ENCODE peak calls at places on chromosomes 7 and 10, in seven cellular contexts. F is neuronal stem cell; G is prostate gland; I is CD8-positive, alpha-beta T cell; L is heart left ventricle; W is substantia nigra; Y is CD4-positive, alpha-beta memory T cell. P is an unnamed sample.

GRCh38 chr10:71269301-71270288 is 49.5 kb upstream of the SLC29A3 start:
- DNase-seq in W (no peak), G (no peak), F (peak; percentile 30), Y (no peak), L (peak; percentile 78), I (no peak), P (no peak)

GRCh38 chr7:124780608-124781007 is 15.0 kb upstream of the GPR37 start:
- DNase-seq in W (no peak), G (no peak), I (no peak), Y (no peak), F (no peak), L (no peak), P (no peak)

GRCh38 chr7:40244226-40244625 is 109.4 kb downstream of the SUGCT start:
- DNase-seq in Y (no peak), W (no peak), F (no peak), I (no peak), G (no peak), L (no peak), P (no peak)

GRCh38 chr7:149720372-149721083 is 52.9 kb downstream of the ZNF467 start:
- DNase-seq in L (peak; percentile 93), F (no peak), G (peak; percentile 42), W (peak; percentile 92), Y (no peak), I (no peak), P (no peak)

GRCh38 chr10:119831656-119832055 is 41.0 kb downstream of the MCMBP start:
- DNase-seq in F (no peak), L (no peak), I (no peak), W (no peak), Y (no peak), G (no peak), P (no peak)

GRCh38 chr7:117871401-117871777 is 1.9 kb downstream of the CTTNBP2 start:
- DNase-seq in F (no peak), I (no peak), G (no peak), L (no peak), Y (no peak), W (no peak), P (no peak)

GRCh38 chr10:132162021-132162531 is 24.7 kb upstream of the DPYSL4 start:
- DNase-seq in Y (peak; percentile 29), L (peak; percentile 29), W (no peak), G (no peak), F (no peak), I (no peak), P (no peak)

GRCh38 chr10:2949948-2950354 is 117.4 kb upstream of the PFKP start:
- DNase-seq in G (no peak), L (no peak), W (no peak), F (no peak), Y (no peak), I (no peak), P (no peak)

GRCh38 chr7:159144756-159145543 is at the start of gene VIPR2:
- DNase-seq in I (no peak), G (peak; percentile 33), L (peak; percentile 51), W (peak; percentile 15), Y (no peak), F (peak; percentile 17), P (peak; percentile 3)

GRCh38 chr10:21197006-21197405 is 299.9 kb upstream of the NEBL start:
- DNase-seq in W (no peak), I (no peak), F (no peak), L (no peak), Y (no peak), G (no peak), P (no peak)

GRCh38 chr10:47252093-47252780 is 47.8 kb upstream of the GDF10 start:
- DNase-seq in W (no peak), Y (no peak), F (no peak), I (no peak), L (no peak), G (no peak), P (no peak)

GRCh38 chr10:63630928-63631685 is 109.9 kb downstream of the REEP3 start:
- DNase-seq in Y (no peak), I (no peak), G (no peak), W (no peak), L (no peak), F (no peak), P (no peak)

DNA sequence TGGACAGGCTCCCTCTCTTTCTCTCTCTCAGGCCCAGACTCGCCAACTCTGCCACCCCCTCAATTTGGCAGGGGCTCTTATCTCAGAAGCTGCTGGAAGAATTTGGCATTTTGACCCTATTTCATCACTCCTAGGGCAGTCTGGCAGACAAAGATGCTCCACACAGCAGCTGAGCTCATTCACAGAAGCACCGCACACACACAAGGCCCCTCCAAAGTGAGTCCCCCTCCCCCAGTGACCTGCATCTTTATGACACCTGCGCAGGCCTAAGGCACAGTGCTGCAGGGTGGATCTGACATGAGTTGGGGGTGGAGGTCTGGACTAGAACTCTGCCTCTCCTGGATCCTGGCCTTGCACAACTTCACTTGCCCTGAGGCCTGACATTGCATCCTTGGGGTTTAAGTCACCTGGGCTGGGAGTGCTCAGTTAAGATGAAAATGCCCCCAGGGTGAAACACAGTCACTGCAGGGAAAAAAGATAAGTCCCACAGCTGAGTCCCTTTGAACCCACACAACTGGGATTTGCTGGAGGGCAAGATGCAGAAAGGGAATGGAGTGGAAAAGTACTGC is 41.1 kb upstream of the DUSP5 start:
- DNase-seq in W (no peak), Y (no peak), I (no peak), L (no peak), G (no peak), F (no peak), P (no peak)
- H3K27ac ChIP-seq in W (no peak overlapping the region), Y (no peak overlapping the region), I (no peak overlapping the region), L (no peak overlapping the region), G (no peak overlapping the region), F (no peak overlapping the region), P (no peak overlapping the region)

GRCh38 chr10:6362879-6363278 is 160.1 kb downstream of the PFKFB3 start:
- DNase-seq in G (no peak), F (no peak), Y (no peak), L (no peak), W (no peak), I (no peak), P (no peak)

GRCh38 chr10:6363516-6363915 is 160.8 kb downstream of the PFKFB3 start:
- DNase-seq in Y (no peak), L (no peak), I (no peak), W (no peak), F (no peak), G (no peak), P (no peak)

GRCh38 chr10:6365384-6365783 is 162.7 kb downstream of the PFKFB3 start:
- DNase-seq in G (peak; percentile 56), W (no peak), Y (no peak), L (no peak), I (no peak), F (no peak), P (no peak)

GRCh38 chr10:6364283-6364682 is 161.6 kb downstream of the PFKFB3 start:
- DNase-seq in G (no peak), L (no peak), W (no peak), I (no peak), F (no peak), Y (no peak), P (no peak)

DNA sequence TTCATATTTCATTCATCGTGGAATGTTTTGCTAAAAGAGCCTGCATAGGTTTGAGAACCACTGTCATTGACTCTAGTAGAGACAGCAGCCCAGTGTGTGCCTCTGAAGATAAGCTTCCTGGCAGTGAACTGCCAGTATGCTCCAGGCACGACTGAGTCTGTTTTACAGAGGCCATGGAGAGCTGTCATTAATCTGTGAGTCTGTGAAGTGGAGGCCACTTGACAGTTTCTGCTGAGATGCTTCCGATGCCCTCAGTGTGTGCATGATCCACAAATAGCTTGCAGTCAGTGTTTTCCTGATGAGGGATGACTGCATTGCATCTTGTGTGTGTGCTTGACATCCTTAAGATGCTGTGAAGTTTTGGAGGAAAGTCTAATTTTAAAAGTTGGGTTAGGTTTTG is 162.2 kb downstream of the PFKFB3 start:
- DNase-seq in W (no peak), I (no peak), F (no peak), L (peak; percentile 32), G (no peak), Y (no peak), P (no peak)
- H3K27ac ChIP-seq in W (no peak overlapping the region), I (no peak overlapping the region), F (no peak overlapping the region), L (no peak overlapping the region), G (peak overlapping the region; percentile 53), Y (no peak overlapping the region), P (no peak overlapping the region)

DNA sequence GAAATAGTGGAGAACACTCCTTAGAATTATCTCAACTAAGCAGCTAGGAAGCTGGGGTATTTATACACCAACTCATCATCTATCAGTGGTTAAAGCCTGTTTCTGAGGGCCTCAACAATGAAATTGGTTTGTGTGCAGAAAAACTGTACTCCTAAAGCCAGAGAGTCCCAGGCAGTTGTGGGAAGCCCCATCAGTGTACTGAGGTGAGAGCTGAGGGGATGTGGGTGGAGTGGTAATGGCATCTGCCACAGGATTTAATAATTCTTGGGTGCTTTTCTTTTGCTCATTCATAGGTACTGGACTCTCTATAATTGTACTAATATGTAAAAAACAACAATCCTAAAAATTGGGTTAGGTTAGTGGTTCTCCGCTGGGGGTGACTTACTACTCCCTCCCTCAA is 267.5 kb downstream of the PTEN start:
- DNase-seq in G (no peak), Y (no peak), W (no peak), I (no peak), F (no peak), L (no peak), P (no peak)
- H3K27ac ChIP-seq in G (no peak overlapping the region), Y (no peak overlapping the region), W (no peak overlapping the region), I (no peak overlapping the region), F (no peak overlapping the region), L (no peak overlapping the region), P (no peak overlapping the region)

DNA sequence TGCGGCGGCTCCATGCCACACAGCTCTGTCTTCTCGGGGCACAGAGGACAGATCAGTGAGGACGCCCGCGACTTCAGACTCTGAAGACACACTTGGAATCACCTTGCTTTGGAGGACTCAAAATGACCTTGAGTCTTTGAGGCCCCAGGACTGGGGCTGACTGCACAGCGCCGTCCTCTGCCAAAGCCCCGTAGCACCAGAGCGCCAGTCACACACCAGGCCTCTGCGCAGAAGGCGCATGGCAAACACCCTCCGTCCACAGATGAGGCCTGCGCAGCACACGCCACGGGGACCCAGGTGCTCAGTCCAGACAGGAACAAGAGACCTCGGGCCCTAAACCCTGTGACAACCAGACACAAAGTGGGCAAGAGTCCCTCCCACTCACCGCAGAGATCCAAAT is 134.7 kb downstream of the MAD1L1 start:
- DNase-seq in I (no peak), G (no peak), W (no peak), Y (no peak), F (no peak), L (no peak), P (no peak)
- H3K27ac ChIP-seq in I (no peak overlapping the region), G (no peak overlapping the region), W (no peak overlapping the region), Y (no peak overlapping the region), F (no peak overlapping the region), L (no peak overlapping the region), P (no peak overlapping the region)

GRCh38 chr7:46916581-46916980 is 665.3 kb downstream of the TNS3 start:
- DNase-seq in I (no peak), L (no peak), Y (no peak), F (no peak), W (no peak), G (no peak), P (no peak)
- H3K27ac ChIP-seq in I (no peak overlapping the region), L (no peak overlapping the region), Y (no peak overlapping the region), F (no peak overlapping the region), W (no peak overlapping the region), G (no peak overlapping the region), P (no peak overlapping the region)

GRCh38 chr7:1093916-1094508 is 6.1 kb downstream of the GPER1 start:
- DNase-seq in F (no peak), L (no peak), I (no peak), W (no peak), Y (no peak), G (no peak), P (no peak)
- H3K27ac ChIP-seq in F (no peak overlapping the region), L (no peak overlapping the region), I (no peak overlapping the region), W (no peak overlapping the region), Y (no peak overlapping the region), G (peak overlapping the region; percentile 35), P (no peak overlapping the region)

GRCh38 chr10:48525956-48526355 is 78.9 kb downstream of the ARHGAP22 start:
- DNase-seq in Y (no peak), G (no peak), L (no peak), W (no peak), I (no peak), F (no peak), P (no peak)
- H3K27ac ChIP-seq in Y (no peak overlapping the region), G (no peak overlapping the region), L (no peak overlapping the region), W (peak overlapping the region; percentile 6), I (no peak overlapping the region), F (peak overlapping the region; percentile 92), P (no peak overlapping the region)

P was measured in CD4-positive, alpha-beta T cell.